ENCODE peak calls at places on chromosomes 13 and 19, in four cellular contexts. T, C, J and P are unnamed samples.

GRCh38 chr19:12034610-12035009 is 869 bp downstream of the ZNF433 start:
- DNase-seq in T (no peak), C (no peak), J (peak; percentile 16), P (no peak)

GRCh38 chr13:81639984-81640582 is 1299.2 kb upstream of the SPRY2 start:
- DNase-seq in J (peak; percentile 36), C (no peak), T (no peak), P (no peak)

GRCh38 chr13:109816979-109817275 is 30.5 kb upstream of the IRS2 start:
- DNase-seq in J (no peak), T (no peak), C (no peak), P (no peak)

GRCh38 chr13:108227651-108228272 is 9.6 kb downstream of the ABHD13 start:
- DNase-seq in C (peak; percentile 27), T (no peak), J (peak; percentile 43), P (no peak)

GRCh38 chr19:5877869-5878268 is 7.5 kb upstream of the FUT5 start:
- DNase-seq in T (no peak), C (no peak), J (no peak), P (no peak)

GRCh38 chr13:107373551-107373950 is 805.6 kb upstream of the ARGLU1 start:
- DNase-seq in T (no peak), C (no peak), J (peak; percentile 69), P (peak; percentile 65)

GRCh38 chr13:52001120-52001731 is 10.0 kb downstream of the ATP7B start:
- DNase-seq in T (no peak), C (no peak), J (peak; percentile 82), P (peak; percentile 11)

GRCh38 chr13:89003656-89004055 is 1332.5 kb downstream of the SLITRK5 start:
- DNase-seq in T (no peak), J (no peak), C (no peak), P (no peak)

GRCh38 chr19:47729799-47730520 is 15.4 kb upstream of the NOP53 start:
- DNase-seq in C (peak; percentile 75), J (peak; percentile 97), T (no peak), P (no peak)

GRCh38 chr13:53285896-53286430 is 257.4 kb downstream of the OLFM4 start:
- DNase-seq in J (no peak), T (no peak), C (no peak), P (no peak)

GRCh38 chr13:113907637-113908617 is 44.1 kb upstream of the GAS6 start:
- DNase-seq in C (peak; percentile 34), J (no peak), T (peak; percentile 97), P (peak; percentile 94)

GRCh38 chr13:43122706-43123268 is 99.4 kb downstream of the DNAJC15 start:
- DNase-seq in J (no peak), C (no peak), T (no peak), P (no peak)

GRCh38 chr19:49361438-49362047 is 673 bp downstream of the TEAD2 start:
- DNase-seq in C (peak; percentile 88), T (peak; percentile 83), J (peak; percentile 88), P (peak; percentile 66)

GRCh38 chr19:48659768-48660167 is 13.0 kb downstream of the NTN5 start:
- DNase-seq in T (no peak), J (no peak), C (no peak), P (no peak)

GRCh38 chr13:72463561-72463960 is 263.9 kb downstream of the MZT1 start:
- DNase-seq in J (no peak), T (no peak), C (no peak), P (no peak)

GRCh38 chr13:50015263-50015662 is at the start of gene KCNRG:
- DNase-seq in T (no peak), J (peak; percentile 25), C (no peak), P (no peak)

GRCh38 chr13:112062047-112062618 is 4.8 kb upstream of the SOX1 start:
- DNase-seq in J (no peak), C (no peak), T (no peak), P (no peak)
- H3K27me3 ChIP-seq in J (peaks cover 98% of the 10 kb centered on the region), C (peaks cover 93% of the 10 kb centered on the region), T (peaks cover 83% of the 10 kb centered on the region), P (peaks cover 69% of the 10 kb centered on the region)

GRCh38 chr19:41222240-41222639 is 3.2 kb downstream of the AXL start:
- DNase-seq in T (no peak), C (no peak), J (no peak), P (no peak)

GRCh38 chr19:41223431-41224234 is 4.6 kb downstream of the AXL start:
- DNase-seq in J (peak; percentile 76), T (peak; percentile 98), C (no peak), P (no peak)

GRCh38 chr19:41218615-41219507 is at the start of gene AXL:
- DNase-seq in T (peak; percentile 78), J (peak; percentile 98), C (peak; percentile 59), P (no peak)

GRCh38 chr19:41219924-41220567 is 1.0 kb downstream of the AXL start:
- DNase-seq in J (peak; percentile 17), C (no peak), T (peak; percentile 86), P (no peak)

DNA sequence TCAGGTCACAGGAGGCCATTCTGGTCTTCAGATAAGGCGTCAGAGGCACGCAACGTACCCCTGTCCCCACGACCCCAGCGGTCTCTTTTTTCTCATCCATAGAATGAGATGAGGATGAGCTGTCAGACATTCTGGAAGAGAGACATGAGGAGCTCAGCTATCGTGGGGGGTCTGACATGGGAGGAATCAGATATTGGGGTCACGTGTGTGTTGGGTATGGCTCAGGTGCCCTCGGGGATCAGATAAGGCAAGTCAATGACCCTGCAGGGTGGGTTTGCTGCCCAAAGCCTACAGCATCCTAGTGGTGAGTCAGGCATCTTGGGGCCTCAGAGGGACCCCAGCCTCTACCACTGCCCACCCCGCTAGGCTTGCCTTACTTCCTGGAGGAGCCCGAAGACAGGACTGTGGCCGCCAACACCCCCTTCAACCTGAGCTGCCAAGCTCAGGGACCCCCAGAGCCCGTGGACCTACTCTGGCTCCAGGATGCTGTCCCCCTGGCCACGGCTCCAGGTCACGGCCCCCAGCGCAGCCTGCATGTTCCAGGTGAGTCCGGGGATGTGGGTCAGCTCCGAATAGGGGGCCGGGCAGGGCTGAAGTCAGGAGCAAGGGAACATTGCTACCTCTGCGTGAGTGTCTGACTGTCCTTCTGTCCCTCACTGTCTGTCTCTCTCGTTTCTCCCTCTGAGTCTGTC is 2.6 kb downstream of the AXL start:
- DNase-seq in C (no peak), J (no peak), T (no peak), P (no peak)
- H3K27me3 ChIP-seq in C (peaks cover 4% of the 10 kb centered on the region), J (no peaks in the 10 kb centered on the region), T (no peaks in the 10 kb centered on the region), P (no peaks in the 10 kb centered on the region)

GRCh38 chr19:17922138-17922537 is 10.7 kb upstream of the CCDC124 start:
- DNase-seq in C (no peak), J (no peak), T (no peak), P (no peak)
- H3K27me3 ChIP-seq in C (no peaks in the 10 kb centered on the region), J (no peaks in the 10 kb centered on the region), T (no peaks in the 10 kb centered on the region), P (no peaks in the 10 kb centered on the region)

GRCh38 chr19:17086129-17086528 is 10.6 kb downstream of the MYO9B start:
- DNase-seq in J (no peak), C (no peak), T (no peak), P (no peak)
- H3K27me3 ChIP-seq in J (no peaks in the 10 kb centered on the region), C (no peaks in the 10 kb centered on the region), T (no peaks in the 10 kb centered on the region), P (no peaks in the 10 kb centered on the region)

GRCh38 chr19:29560313-29561075 is 34.7 kb downstream of the VSTM2B start:
- DNase-seq in J (no peak), C (no peak), T (peak; percentile 24), P (no peak)
- H3K27me3 ChIP-seq in J (no peaks in the 10 kb centered on the region), C (no peaks in the 10 kb centered on the region), T (no peaks in the 10 kb centered on the region), P (no peaks in the 10 kb centered on the region)

DNA sequence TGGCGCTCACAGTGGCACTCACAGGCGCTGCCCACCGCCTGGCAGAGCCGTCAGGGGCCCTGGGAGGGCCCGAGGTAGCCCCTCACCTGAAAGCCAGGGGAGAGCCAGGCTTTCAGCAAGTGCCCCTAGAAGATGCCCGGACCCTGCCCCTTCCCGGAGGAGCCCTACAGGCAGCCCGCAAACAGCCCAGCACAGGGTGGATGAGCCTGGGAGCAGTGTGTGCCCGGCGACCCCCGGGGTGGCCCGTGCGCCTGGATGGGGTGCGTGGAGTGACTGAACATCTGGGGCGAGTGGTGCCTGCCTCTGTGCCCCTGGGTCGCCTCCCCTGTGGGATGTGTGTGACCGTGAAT is 1.4 kb downstream of the CRLF1 start:
- DNase-seq in J (no peak), C (no peak), T (no peak), P (no peak)
- H3K27me3 ChIP-seq in J (peaks cover 92% of the 10 kb centered on the region), C (peaks cover 73% of the 10 kb centered on the region), T (peaks cover 64% of the 10 kb centered on the region), P (peaks cover 61% of the 10 kb centered on the region)

GRCh38 chr19:858868-859843 is at the start of gene CFD:
- DNase-seq in C (peak; percentile 58), J (no peak), T (no peak), P (no peak)

GRCh38 chr19:861099-861755 is 1.8 kb downstream of the CFD start:
- DNase-seq in J (no peak), T (no peak), C (no peak), P (no peak)

GRCh38 chr19:861756-862528 is 2.5 kb downstream of the CFD start:
- DNase-seq in J (peak; percentile 94), T (no peak), C (peak; percentile 76), P (no peak)

GRCh38 chr19:862529-863304 is 3.3 kb downstream of the CFD start:
- DNase-seq in T (no peak), J (peak; percentile 95), C (peak; percentile 74), P (no peak)

DNA sequence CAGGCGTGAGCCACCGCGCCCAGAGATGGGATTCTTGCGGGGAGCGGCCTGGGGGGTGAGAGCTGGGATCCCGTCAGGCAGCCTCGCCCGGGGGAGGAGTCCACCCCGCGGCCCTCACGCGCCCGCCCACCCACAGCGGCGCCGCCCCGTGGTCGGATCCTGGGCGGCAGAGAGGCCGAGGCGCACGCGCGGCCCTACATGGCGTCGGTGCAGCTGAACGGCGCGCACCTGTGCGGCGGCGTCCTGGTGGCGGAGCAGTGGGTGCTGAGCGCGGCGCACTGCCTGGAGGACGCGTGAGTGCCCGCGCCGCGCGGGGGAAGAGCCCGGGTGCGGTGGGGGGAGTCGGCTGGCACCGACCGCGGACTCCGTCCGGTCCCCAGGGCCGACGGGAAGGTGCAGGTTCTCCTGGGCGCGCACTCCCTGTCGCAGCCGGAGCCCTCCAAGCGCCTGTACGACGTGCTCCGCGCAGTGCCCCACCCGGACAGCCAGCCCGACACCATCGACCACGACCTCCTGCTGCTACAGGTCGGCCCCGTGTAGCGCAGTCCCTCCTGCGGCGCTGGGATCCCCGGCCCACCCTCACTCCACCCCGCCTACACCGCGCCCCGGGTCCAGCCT is 1.1 kb downstream of the CFD start:
- DNase-seq in T (peak; percentile 83), C (peak; percentile 71), J (peak; percentile 69), P (peak; percentile 50)
- H3K27me3 ChIP-seq in T (peaks cover 3% of the 10 kb centered on the region), C (peaks cover 9% of the 10 kb centered on the region), J (peaks cover 28% of the 10 kb centered on the region), P (peaks cover 3% of the 10 kb centered on the region)